ENCODE peak calls at places on chromosomes 11 and 22, in five cellular contexts. A, J, X, B and R are unnamed samples.

GRCh38 chr11:81644239-81644840 is 1089.3 kb downstream of the FAM181B start:
- DNase-seq in A (peak; percentile 9), J (peak; percentile 24), X (peak; percentile 21), B (no peak), R (peak; percentile 7)

GRCh38 chr11:62602141-62603071 is 741 bp upstream of the MTA2 start:
- DNase-seq in A (no peak), J (no peak), X (no peak), B (no peak), R (no peak)

GRCh38 chr11:27693398-27693797 is 6.9 kb downstream of the BDNF start:
- DNase-seq in A (no peak), J (no peak), X (no peak), B (no peak), R (no peak)

GRCh38 chr11:62077136-62077535 is 46.7 kb upstream of the INCENP start:
- DNase-seq in A (no peak), J (no peak), X (no peak), B (no peak), R (no peak)

GRCh38 chr11:117597083-117597482 is 199.9 kb downstream of the DSCAML1 start:
- DNase-seq in A (peak; percentile 21), J (peak; percentile 3), X (peak; percentile 40), B (peak; percentile 19), R (peak; percentile 29)

GRCh38 chr22:46574438-46574992 is 37.1 kb upstream of the CELSR1 start:
- DNase-seq in A (no peak), J (no peak), X (no peak), B (no peak), R (no peak)

GRCh38 chr22:48738204-48738980 is 1089.3 kb downstream of the BRD1 start:
- DNase-seq in A (no peak), J (no peak), X (no peak), B (no peak), R (no peak)

GRCh38 chr11:57501951-57502350 is 13.6 kb downstream of the SLC43A1 start:
- DNase-seq in A (no peak), J (no peak), X (no peak), B (no peak), R (no peak)